ENCODE peak calls at places on chromosomes 1 and 21, in six cellular contexts. N is H1, P is HepG2, T is GM12878, D is GM12891, H is K562. C is an unnamed sample.

GRCh38 chr1:75811211-75811981 is 14.7 kb downstream of the MSH4 start:
- DNase-seq in N (no peak), P (no peak), T (no peak), D (no peak), H (no peak), C (no peak)

GRCh38 chr1:220880367-220880680 is 1.1 kb downstream of the HLX start:
- DNase-seq in N (no peak), P (no peak), T (no peak), D (no peak), H (no peak), C (no peak)

GRCh38 chr1:33354707-33355276 is 33.9 kb upstream of the A3GALT2 start:
- DNase-seq in N (no peak), P (no peak), T (no peak), D (no peak), H (no peak), C (no peak)

GRCh38 chr1:210292276-210292851 is 36.3 kb upstream of the HHAT start:
- DNase-seq in N (peak; percentile 89), P (no peak), T (no peak), D (peak; percentile 51), H (peak; percentile 31), C (peak; percentile 45)

GRCh38 chr1:228309548-228310067 is 97.0 kb downstream of the TRIM11 start:
- DNase-seq in N (no peak), P (no peak), T (no peak), D (no peak), H (no peak), C (no peak)

GRCh38 chr1:19872190-19872589 is 10.0 kb upstream of the OTUD3 start:
- DNase-seq in N (no peak), P (peak; percentile 29), T (no peak), D (no peak), H (no peak), C (no peak)

GRCh38 chr1:46515576-46515975 is 25.9 kb downstream of the DMBX1 start:
- DNase-seq in N (no peak), P (no peak), T (no peak), D (no peak), H (no peak), C (no peak)

GRCh38 chr1:33943978-33944377 is 80.1 kb downstream of the HMGB4 start:
- DNase-seq in N (no peak), P (no peak), T (no peak), D (no peak), H (no peak), C (no peak)

GRCh38 chr1:29631361-29631760 is 395.0 kb downstream of the PTPRU start:
- DNase-seq in N (no peak), P (no peak), T (no peak), D (no peak), H (no peak), C (no peak)

GRCh38 chr21:36654341-36654740 is 44.6 kb upstream of the SIM2 start:
- DNase-seq in N (no peak), P (no peak), T (no peak), D (no peak), H (no peak), C (no peak)

GRCh38 chr1:21586222-21586621 is 77.0 kb downstream of the ALPL start:
- DNase-seq in N (no peak), P (no peak), T (no peak), D (no peak), H (no peak), C (no peak)

GRCh38 chr1:30816211-30817082 is 58.9 kb upstream of the LAPTM5 start:
- DNase-seq in N (peak; percentile 93), P (no peak), T (no peak), D (no peak), H (peak; percentile 41), C (no peak)

GRCh38 chr1:95604784-95605183 is 370.8 kb downstream of the RWDD3 start:
- DNase-seq in N (no peak), P (no peak), T (no peak), D (no peak), H (no peak), C (no peak)

GRCh38 chr1:226656201-226656600 is 82.9 kb downstream of the ITPKB start:
- DNase-seq in N (no peak), P (no peak), T (no peak), D (no peak), H (no peak), C (no peak)

GRCh38 chr1:31617917-31618746 is 643 bp downstream of the HCRTR1 start:
- DNase-seq in N (peak; percentile 88), P (peak; percentile 19), T (no peak), D (peak; percentile 77), H (peak; percentile 89), C (peak; percentile 75)

GRCh38 chr1:38777464-38777957 is 82.1 kb downstream of the RRAGC start:
- DNase-seq in N (no peak), P (no peak), T (no peak), D (no peak), H (peak; percentile 50), C (no peak)

GRCh38 chr1:8294170-8294697 is 23.7 kb upstream of the SLC45A1 start:
- DNase-seq in N (no peak), P (no peak), T (no peak), D (no peak), H (no peak), C (no peak)

GRCh38 chr1:119027759-119028158 is 39.6 kb upstream of the TBX15 start:
- DNase-seq in N (no peak), P (no peak), T (no peak), D (no peak), H (no peak), C (no peak)

GRCh38 chr1:173255214-173255813 is 48.2 kb upstream of the TNFSF4 start:
- DNase-seq in N (no peak), P (peak; percentile 5), T (peak; percentile 16), D (no peak), H (peak; percentile 64), C (no peak)

GRCh38 chr1:172006660-172007059 is 165.4 kb downstream of the DNM3 start:
- DNase-seq in N (no peak), P (no peak), T (no peak), D (no peak), H (no peak), C (no peak)

DNA sequence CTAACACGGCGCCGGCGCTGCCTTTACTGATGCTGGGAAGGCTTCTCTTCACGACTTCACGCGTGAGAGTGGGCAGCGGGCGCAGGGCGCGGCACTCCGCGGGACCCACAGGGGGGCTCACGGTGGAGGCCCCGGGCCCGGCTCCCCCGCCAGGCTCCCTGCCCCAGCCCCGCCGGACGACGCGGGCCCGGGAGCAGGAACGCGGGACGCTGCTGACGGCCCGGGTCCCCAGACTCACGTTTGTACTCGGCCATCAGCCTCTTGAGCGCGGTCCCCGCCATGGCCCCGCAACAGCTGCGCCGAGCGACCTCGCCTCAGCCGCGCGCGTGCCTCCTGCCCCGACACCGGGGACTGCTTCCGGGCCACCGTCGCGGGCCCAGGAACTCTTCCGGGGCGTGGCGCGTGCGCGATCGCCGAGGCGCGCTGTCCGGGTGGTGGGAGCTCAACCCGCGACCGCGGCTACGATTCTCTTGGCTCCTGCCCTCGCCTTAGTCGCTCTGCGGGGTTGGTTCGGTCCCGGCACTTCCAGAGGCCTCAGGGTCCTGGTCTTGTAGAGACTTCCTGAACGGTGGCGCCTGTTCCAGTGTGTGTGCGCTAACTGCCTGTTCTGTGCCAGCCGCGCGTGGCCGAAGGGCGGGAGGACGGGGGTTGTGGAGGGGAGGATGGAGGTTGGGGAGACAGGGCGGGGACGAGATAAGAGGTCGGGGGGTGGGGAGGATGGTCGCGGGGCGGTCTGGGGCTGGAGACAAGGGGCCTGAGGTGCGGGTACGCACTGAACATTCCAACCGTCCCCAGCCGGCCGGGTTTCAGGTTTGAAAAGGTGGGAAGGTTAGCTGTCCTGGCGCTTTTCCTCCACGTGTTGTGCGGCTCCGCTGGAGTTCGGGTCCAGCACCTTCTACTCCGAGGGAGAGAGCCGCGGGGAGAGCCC is at the start of gene UBE2G2:
- DNase-seq in N (peak; percentile 91), P (peak; percentile 59), T (no peak), D (peak; percentile 98), H (peak; percentile 93), C (peak; percentile 97)
- TF ChIP-seq POLR2A in N (no peak), P (peak; percentile 90), T (peak; percentile 92), D (peak; percentile 81), H (peak; percentile 96), C (peak; percentile 87)

GRCh38 chr1:43349594-43350306 is 9.0 kb upstream of the CDC20 start:
- DNase-seq in N (no peak), P (no peak), T (no peak), D (no peak), H (no peak), C (no peak)

GRCh38 chr1:43350976-43351375 is 7.8 kb upstream of the CDC20 start:
- DNase-seq in N (no peak), P (no peak), T (no peak), D (no peak), H (no peak), C (no peak)

GRCh38 chr1:43346636-43347035 is 9.0 kb downstream of the MPL start:
- DNase-seq in N (no peak), P (no peak), T (no peak), D (no peak), H (no peak), C (no peak)

GRCh38 chr1:43348809-43349593 is 9.8 kb upstream of the CDC20 start:
- DNase-seq in N (peak; percentile 99), P (peak; percentile 85), T (no peak), D (peak; percentile 77), H (no peak), C (no peak)

DNA sequence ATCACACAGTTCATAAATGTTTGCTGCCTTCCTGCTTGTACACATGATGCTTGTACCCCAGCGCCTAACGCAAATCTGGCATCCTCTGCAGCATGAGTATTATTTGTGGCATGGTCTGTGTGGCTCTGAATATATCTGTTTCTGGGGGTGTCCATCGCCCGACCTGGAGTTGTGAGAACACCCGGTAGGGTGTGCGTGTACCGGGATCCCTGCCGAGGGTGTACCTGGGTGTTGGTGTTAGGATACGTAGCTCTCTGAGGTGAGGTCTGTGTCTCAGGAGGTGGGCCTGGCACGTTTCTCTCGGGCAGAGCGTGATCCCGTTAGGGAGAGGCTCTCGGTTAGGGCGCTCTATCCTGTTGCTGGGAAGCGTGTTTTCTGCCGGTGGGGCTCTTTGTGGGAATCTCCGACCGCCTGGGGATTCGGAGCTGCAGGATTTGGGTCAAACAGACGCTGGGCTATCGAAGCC is 10.4 kb upstream of the CDC20 start:
- DNase-seq in N (no peak), P (peak; percentile 26), T (no peak), D (no peak), H (no peak), C (no peak)
- TF ChIP-seq TAF1 in N (no peak), P (no peak), T (no peak), D (no peak), H (no peak), C (no peak)

GRCh38 chr1:143720087-143721023 is 251.4 kb downstream of the FAM72C start:
- DNase-seq in N (peak; percentile 61), P (no peak), T (no peak), D (no peak), H (peak; percentile 48), C (no peak)

GRCh38 chr1:143717434-143717833 is 254.4 kb downstream of the FAM72C start:
- DNase-seq in N (no peak), P (no peak), T (no peak), D (no peak), H (no peak), C (no peak)

GRCh38 chr1:143718021-143718420 is 253.8 kb downstream of the FAM72C start:
- DNase-seq in N (no peak), P (no peak), T (no peak), D (no peak), H (no peak), C (no peak)

GRCh38 chr1:143718524-143718923 is 253.3 kb downstream of the FAM72C start:
- DNase-seq in N (no peak), P (no peak), T (no peak), D (no peak), H (no peak), C (no peak)

GRCh38 chr1:143721024-143721373 is 250.8 kb downstream of the FAM72C start:
- DNase-seq in N (no peak), P (no peak), T (no peak), D (no peak), H (no peak), C (no peak)
- TF ChIP-seq POLR2A in N (no peak), P (no peak), T (no peak), D (no peak), H (no peak), C (no peak)

GRCh38 chr1:176786274-176786673 is 323.3 kb downstream of the PAPPA2 start:
- DNase-seq in N (no peak), P (no peak), T (no peak), D (no peak), H (no peak), C (no peak)
- TF ChIP-seq TAF1 in N (no peak), P (no peak), T (no peak), D (no peak), H (no peak), C (no peak)